ENCODE peak calls at places on chromosomes 7 and 10, in seven cellular contexts. X, I, O, L, T, H and G are unnamed samples.

GRCh38 chr10:103072891-103073290 is 120.2 kb downstream of the NT5C2 start:
- DNase-seq in X (no peak), I (no peak), O (no peak), L (no peak), T (no peak), H (no peak), G (no peak)

GRCh38 chr7:108103566-108104298 is 26.4 kb downstream of the LAMB4 start:
- DNase-seq in X (no peak), I (no peak), O (no peak), L (no peak), T (peak), H (no peak), G (peak)

GRCh38 chr10:26755443-26755903 is 58.0 kb downstream of the PDSS1 start:
- DNase-seq in X (no peak), I (peak), O (no peak), L (peak), T (peak), H (no peak), G (peak)

GRCh38 chr7:6385110-6385792 is 62.5 kb downstream of the DAGLB start:
- DNase-seq in X (no peak), I (no peak), O (no peak), L (no peak), T (peak), H (no peak), G (peak)

GRCh38 chr10:48598936-48599829 is 5.7 kb downstream of the ARHGAP22 start:
- DNase-seq in X (no peak), I (no peak), O (no peak), L (no peak), T (no peak), H (no peak), G (no peak)

GRCh38 chr10:71790749-71791440 is 17.6 kb upstream of the VSIR start:
- DNase-seq in X (no peak), I (no peak), O (no peak), L (peak), T (no peak), H (no peak), G (no peak)

GRCh38 chr10:128191847-128192246 is 65.6 kb upstream of the MKI67 start:
- DNase-seq in X (no peak), I (no peak), O (no peak), L (no peak), T (peak), H (no peak), G (no peak)

GRCh38 chr7:99079104-99079503 is 64.8 kb downstream of the SMURF1 start:
- DNase-seq in X (no peak), I (no peak), O (no peak), L (peak), T (no peak), H (no peak), G (no peak)

GRCh38 chr7:34425631-34426384 is 232.2 kb upstream of the NPSR1 start:
- DNase-seq in X (no peak), I (no peak), O (no peak), L (no peak), T (no peak), H (no peak), G (no peak)

GRCh38 chr7:115217373-115217772 is 295.5 kb downstream of the MDFIC start:
- DNase-seq in X (no peak), I (no peak), O (no peak), L (no peak), T (peak), H (no peak), G (no peak)

GRCh38 chr7:64849250-64849923 is 53.7 kb upstream of the ZNF273 start:
- DNase-seq in X (no peak), I (no peak), O (no peak), L (no peak), T (peak), H (no peak), G (peak)

GRCh38 chr7:55593515-55594318 is 21.4 kb upstream of the VOPP1 start:
- DNase-seq in X (peak), I (peak), O (peak), L (peak), T (peak), H (peak), G (peak)

GRCh38 chr7:151114151-151115090 is 28.1 kb downstream of the AGAP3 start:
- DNase-seq in X (no peak), I (peak), O (peak), L (no peak), T (peak), H (peak), G (peak)

GRCh38 chr7:2645274-2645868 is 13.6 kb downstream of the TTYH3 start:
- DNase-seq in X (no peak), I (no peak), O (no peak), L (no peak), T (no peak), H (no peak), G (no peak)

GRCh38 chr10:104267721-104268690 is 978 bp upstream of the GSTO2 start:
- DNase-seq in X (peak), I (no peak), O (no peak), L (no peak), T (no peak), H (no peak), G (peak)

DNA sequence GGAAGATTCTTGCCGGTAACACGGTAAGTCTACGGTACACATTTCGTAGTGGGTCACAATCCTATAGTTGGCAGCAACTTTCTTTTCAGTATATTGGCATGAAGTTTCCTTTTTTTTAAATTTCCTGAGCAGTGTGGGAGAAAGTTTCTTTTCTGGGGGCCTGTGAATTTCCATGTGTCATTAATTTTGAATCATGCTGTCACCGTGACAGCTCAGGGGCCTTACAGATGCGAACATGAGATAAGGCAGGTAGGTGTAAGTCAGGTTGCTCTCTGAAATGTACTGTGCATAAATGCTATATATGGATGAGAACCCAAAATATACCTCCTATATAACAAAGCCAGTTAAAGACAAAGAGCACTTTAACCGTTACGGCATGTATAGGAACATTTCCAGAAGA is 65.4 kb upstream of the SEM1 start:
- DNase-seq in X (no peak), I (no peak), O (no peak), L (no peak), T (no peak), H (no peak), G (no peak)
- TF ChIP-seq CTCF in X (no peak), I (no peak), O (no peak), L (no peak), T (no peak), H (no peak), G (no peak)

GRCh38 chr7:44176486-44176885 is 12.8 kb downstream of the GCK start:
- DNase-seq in X (no peak), I (no peak), O (no peak), L (no peak), T (no peak), H (peak), G (no peak)

GRCh38 chr7:44175730-44176129 is 13.5 kb downstream of the GCK start:
- DNase-seq in X (peak), I (no peak), O (no peak), L (no peak), T (no peak), H (no peak), G (no peak)

GRCh38 chr7:44172803-44173424 is 16.3 kb downstream of the GCK start:
- DNase-seq in X (no peak), I (no peak), O (no peak), L (no peak), T (no peak), H (no peak), G (peak)

GRCh38 chr7:44172352-44172751 is 16.9 kb downstream of the GCK start:
- DNase-seq in X (no peak), I (no peak), O (no peak), L (no peak), T (no peak), H (peak), G (no peak)

DNA sequence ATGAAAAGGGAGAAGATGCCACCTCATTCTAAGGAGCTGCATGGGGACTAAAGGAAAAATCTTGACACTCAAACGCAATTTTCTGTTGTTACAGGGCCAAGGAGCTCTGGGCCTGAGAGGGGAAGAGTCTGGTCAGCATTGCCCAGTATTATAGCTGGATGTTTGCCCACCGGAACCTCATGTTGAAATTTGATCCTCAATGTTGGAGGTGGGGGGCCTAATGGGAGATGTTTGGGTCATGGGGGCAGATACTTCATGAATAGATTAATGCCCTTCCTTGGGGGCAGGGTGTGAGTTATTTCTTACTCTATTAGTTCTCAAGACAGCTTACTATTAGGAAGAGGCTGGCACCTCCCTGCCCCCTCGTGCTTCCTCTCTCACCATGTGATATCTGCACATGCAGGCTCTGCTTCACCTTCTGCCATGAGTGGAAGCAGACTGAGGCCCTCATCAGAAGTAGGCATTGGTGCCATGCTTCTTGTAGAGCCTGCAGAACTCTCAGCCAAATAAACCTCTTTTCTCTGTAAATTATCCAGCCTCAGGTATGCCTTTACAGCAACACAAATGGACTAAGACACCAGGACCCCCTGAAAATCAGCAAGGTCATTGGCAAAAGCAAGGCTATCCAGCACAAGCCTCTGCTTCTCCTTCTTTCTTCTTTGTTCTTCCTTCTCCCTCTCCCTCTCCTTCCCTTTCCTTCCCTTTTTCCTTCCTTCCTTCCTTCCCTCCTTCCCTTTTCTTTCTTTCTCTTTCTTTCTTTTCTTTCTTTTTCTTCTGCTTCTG is 15.1 kb downstream of the GCK start:
- DNase-seq in X (no peak), I (no peak), O (no peak), L (no peak), T (no peak), H (no peak), G (no peak)
- TF ChIP-seq CTCF in X (no peak), I (no peak), O (no peak), L (no peak), T (no peak), H (no peak), G (no peak)

GRCh38 chr7:118250860-118251494 is 26.5 kb downstream of the ANKRD7 start:
- DNase-seq in X (no peak), I (no peak), O (no peak), L (no peak), T (peak), H (no peak), G (no peak)
- TF ChIP-seq CTCF in X (peak), I (peak), O (no peak), L (no peak), T (peak), H (no peak), G (no peak)

GRCh38 chr7:133052826-133053225 is 29.1 kb downstream of the CHCHD3 start:
- DNase-seq in X (no peak), I (no peak), O (no peak), L (no peak), T (no peak), H (no peak), G (no peak)

GRCh38 chr7:133054167-133054840 is 27.6 kb downstream of the CHCHD3 start:
- DNase-seq in X (no peak), I (no peak), O (no peak), L (no peak), T (no peak), H (no peak), G (peak)

GRCh38 chr7:133052357-133052756 is 29.5 kb downstream of the CHCHD3 start:
- DNase-seq in X (no peak), I (no peak), O (no peak), L (no peak), T (no peak), H (no peak), G (peak)

GRCh38 chr7:133051719-133052118 is 30.2 kb downstream of the CHCHD3 start:
- DNase-seq in X (no peak), I (no peak), O (no peak), L (no peak), T (no peak), H (no peak), G (no peak)

DNA sequence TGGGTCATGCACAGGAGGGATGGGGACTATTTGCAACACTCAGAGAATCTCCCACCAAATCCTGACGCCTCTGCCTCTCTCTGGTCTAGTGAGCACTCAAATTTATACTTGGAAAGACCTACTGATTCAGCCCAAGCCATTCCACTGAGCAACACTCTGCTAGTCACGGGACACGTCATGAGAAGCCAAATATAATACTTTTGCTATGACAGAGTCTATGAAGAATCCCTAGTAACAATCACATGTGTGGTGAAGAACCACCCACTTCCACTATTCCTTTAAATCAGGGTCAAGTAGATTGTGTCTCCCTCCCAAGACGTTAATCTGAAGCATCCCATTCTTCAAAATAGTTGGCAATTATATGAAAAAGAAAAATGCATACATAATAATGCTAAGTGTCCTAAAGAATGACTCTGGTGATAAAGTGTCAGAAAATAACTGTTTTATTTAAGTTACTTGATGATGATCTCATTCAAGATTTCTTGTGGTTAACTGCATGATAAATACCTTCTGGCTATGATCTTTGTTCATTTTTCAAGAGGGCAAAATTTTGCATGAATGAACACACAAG is 28.5 kb downstream of the CHCHD3 start:
- DNase-seq in X (no peak), I (no peak), O (no peak), L (peak), T (peak), H (no peak), G (peak)
- TF ChIP-seq CTCF in X (no peak), I (no peak), O (no peak), L (no peak), T (no peak), H (no peak), G (no peak)